ENCODE peak calls at places on chromosomes 5 and 9, in five cellular contexts. H is prostate gland, W is GM12878, Q is upper lobe of left lung, V is sigmoid colon. Y is an unnamed sample.
A peak's percentile ranks its signal among the peaks of the same experiment; 100 is the strongest.

GRCh38 chr5:154756203-154756870 is 1.2 kb downstream of the LARP1 start:
- DNase-seq in H (peak; percentile 35), W (no peak), Q (peak; percentile 90), V (peak; percentile 76), Y (no peak)

GRCh38 chr5:52735139-52735538 is 52.6 kb upstream of the ITGA1 start:
- DNase-seq in H (no peak), W (no peak), Q (no peak), V (no peak), Y (no peak)

GRCh38 chr9:91036826-91037510 is 235.3 kb downstream of the SYK start:
- DNase-seq in H (peak; percentile 86), W (no peak), Q (peak; percentile 85), V (peak; percentile 93), Y (peak; percentile 47)

GRCh38 chr9:36991516-36992134 is 42.4 kb downstream of the PAX5 start:
- DNase-seq in H (no peak), W (no peak), Q (no peak), V (no peak), Y (peak; percentile 54)

GRCh38 chr5:170985486-170985885 is 123.7 kb downstream of the RANBP17 start:
- DNase-seq in H (no peak), W (no peak), Q (no peak), V (no peak), Y (no peak)

GRCh38 chr5:166074839-166075481 is 2216.5 kb upstream of the WWC1 start:
- DNase-seq in H (no peak), W (no peak), Q (no peak), V (no peak), Y (no peak)

GRCh38 chr9:85290019-85290418 is 451.7 kb downstream of the AGTPBP1 start:
- DNase-seq in H (no peak), W (no peak), Q (no peak), V (no peak), Y (no peak)

GRCh38 chr5:141897425-141897824 is 19.2 kb upstream of the PCDH1 start:
- DNase-seq in H (no peak), W (no peak), Q (no peak), V (no peak), Y (no peak)

GRCh38 chr5:141478321-141478945 is 2.7 kb downstream of the PCDHGC3 start:
- DNase-seq in H (peak; percentile 84), W (no peak), Q (peak; percentile 87), V (no peak), Y (no peak)

GRCh38 chr5:72584466-72584865 is 77.3 kb upstream of the ZNF366 start:
- DNase-seq in H (no peak), W (peak; percentile 36), Q (no peak), V (no peak), Y (no peak)

GRCh38 chr9:2059131-2059929 is 44.2 kb downstream of the SMARCA2 start:
- DNase-seq in H (no peak), W (no peak), Q (no peak), V (no peak), Y (no peak)

DNA sequence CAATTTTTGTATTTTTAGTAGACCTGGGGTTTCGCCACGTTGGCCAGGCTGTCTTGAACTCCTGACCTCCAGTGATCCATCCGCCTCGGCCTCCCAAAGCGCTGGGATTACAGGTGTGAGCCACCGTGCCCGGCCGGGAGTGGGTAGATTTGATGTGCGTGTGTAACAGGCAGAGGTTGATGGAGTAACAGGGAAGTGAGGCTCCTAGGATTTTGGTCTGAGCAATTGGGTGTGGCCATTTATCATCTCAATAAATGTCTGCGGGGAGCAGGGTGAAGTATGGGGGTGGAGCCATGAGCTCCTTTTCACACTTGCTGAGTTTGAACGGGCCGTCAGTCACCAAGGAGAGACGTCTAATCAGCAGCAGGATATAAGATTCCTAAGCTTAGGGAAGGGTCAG is 1.2 kb upstream of the REXO4 start:
- DNase-seq in H (no peak), W (no peak), Q (no peak), V (no peak), Y (no peak)
- H3K4me3 ChIP-seq in H (no peak overlapping the region), W (peak overlapping the region; percentile 89), Q (no peak overlapping the region), V (no peak overlapping the region), Y (peak overlapping the region; percentile 98)

DNA sequence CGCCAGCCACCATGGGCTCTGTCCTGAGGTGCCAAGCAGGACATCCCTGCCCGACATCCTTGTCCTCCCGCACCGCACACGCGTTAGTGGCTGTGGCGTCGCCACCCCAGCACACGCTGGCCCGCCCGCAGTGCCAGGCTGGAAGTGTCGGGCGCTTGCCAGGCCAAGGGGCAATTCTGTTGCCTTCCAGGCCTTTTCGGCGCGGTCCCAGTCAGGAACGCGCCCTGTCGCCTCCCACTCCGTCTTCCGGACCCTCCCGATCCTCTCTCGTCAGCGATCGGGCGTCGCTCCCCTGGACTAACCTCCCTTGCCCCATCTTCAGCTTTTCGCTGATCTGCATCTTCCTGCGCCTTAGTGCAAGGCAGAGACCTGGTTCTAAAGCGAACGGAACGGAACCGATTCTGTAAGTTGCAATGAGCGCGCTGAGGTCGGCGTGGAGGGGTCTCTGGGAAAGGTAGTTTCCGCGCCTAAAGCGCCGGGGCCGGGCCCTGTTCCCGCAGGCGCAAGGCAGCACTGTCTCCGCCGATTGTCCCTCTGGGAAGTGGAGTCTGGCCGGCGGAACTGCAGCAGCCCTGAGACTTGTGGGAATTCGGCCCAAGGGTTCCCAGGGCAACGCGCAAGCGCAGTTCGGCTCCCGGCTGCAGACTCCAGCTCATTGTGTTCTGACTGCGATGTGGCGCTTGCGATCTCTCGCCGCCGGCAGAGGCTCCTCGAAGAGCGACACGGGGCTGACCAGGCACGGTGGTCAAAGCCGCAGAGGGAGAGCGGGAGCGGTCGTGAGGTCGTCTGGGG is at the start of gene ZNF454:
- DNase-seq in H (peak; percentile 95), W (no peak), Q (peak; percentile 94), V (peak; percentile 97), Y (no peak)
- TF ChIP-seq POLR2AphosphoS5 in H (peak; percentile 93), W (no peak), Q (no peak), V (peak; percentile 60), Y (no peak)

DNA sequence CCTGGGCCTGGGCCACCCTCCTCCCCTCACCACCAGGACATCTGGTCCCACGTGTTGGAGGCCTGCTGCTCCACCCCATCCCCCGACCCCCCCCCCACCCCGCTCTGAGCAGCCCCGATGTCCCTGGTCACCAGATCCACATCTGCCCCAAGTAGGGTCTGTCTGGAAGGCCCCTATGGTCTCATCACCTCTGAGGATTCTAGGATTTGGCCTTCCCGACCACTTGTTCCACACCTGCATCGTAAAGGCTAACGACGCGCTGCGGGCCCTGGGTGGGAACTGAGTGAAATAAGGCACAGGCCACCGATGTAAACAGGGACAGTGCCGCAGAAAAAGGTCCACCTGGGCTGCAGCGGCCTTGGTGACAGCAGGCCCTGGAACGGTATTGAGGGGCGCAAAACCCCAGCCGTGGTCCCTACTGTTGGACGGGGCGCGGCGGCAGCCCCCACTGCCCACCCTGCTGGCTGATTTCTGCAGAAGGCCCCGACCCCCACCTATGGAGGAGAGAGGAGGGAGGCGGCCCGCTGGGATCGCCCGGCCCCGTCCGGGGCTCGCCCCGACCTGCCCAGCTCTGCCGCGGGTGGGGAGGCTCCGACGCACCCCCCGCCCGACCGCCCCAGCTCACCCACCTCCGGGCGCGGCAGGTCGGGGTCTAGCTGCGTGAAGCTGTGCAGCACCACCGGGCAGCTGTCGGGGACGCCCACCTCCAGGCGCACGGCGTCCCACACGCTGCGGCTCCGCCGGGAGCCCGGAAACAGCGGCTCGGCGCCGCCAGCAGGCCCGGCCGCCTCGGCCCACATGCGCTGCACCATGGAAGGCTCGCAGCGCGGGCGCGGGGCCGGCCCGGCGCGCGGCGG is 469 bp downstream of the RALGDS start:
- DNase-seq in H (no peak), W (no peak), Q (no peak), V (peak; percentile 75), Y (no peak)
- TF ChIP-seq POLR2A in H (peak; percentile 30), W (no peak), Q (peak; percentile 49), V (no peak), Y (peak; percentile 37)

GRCh38 chr5:151213803-151214613 is 9.9 kb downstream of the CCDC69 start:
- DNase-seq in H (no peak), W (peak; percentile 93), Q (peak; percentile 66), V (peak; percentile 91), Y (no peak)
- H3K4me3 ChIP-seq in H (no peak overlapping the region), W (peak overlapping the region; percentile 74), Q (no peak overlapping the region), V (no peak overlapping the region), Y (peak overlapping the region; percentile 1)

DNA sequence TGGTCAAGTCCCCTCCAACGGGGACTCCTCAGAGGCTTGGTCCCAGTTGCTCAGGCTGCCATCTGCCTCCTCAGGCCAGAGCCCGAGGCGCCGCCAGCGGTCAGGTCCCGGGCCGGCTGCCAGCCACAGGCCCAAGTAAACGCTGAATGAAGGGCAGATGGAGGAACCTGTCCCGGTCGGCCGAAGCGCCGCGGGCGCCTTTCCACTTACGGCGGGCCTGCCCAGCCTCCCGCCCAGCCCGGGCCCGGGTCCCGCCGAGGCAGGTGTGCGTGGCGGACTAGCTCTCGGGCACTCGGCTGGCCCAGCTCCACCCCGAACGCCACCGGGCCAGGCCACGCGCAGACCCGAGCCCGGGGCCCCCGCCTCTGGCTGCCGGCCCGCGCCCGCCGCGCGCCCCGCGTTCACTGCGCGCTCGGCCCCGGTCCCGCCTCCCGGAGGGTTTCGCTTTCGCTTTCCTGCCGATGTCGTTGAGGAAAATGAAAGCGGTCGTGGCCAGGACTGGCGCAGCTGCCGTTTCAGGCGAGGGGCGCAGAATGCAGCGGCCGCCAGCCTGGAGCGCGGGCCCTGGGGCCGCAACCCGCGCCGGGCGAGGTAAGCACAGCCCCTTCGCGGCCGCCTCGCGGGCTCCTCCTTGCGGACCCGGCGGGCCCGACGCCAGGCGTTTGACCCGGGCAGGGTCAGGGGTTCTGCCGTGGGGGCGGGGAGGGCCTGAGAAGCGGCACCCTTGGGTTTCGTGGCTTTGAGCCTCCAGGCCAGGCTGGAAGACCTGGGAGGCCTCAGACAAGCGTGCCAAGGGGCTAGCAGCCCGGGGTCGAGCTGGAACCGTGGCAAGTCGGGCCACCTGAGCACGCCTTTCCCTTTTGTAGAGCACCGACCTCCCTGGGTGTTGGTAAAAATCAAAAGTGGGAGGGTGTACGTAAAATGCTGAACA is 41.2 kb downstream of the SLC22A5 start:
- DNase-seq in H (peak; percentile 64), W (no peak), Q (peak; percentile 96), V (peak; percentile 94), Y (no peak)
- TF ChIP-seq POLR2AphosphoS5 in H (no peak), W (no peak), Q (peak; percentile 65), V (peak; percentile 81), Y (peak; percentile 58)

GRCh38 chr9:6552033-6552737 is 93.3 kb downstream of the GLDC start:
- DNase-seq in H (no peak), W (no peak), Q (no peak), V (no peak), Y (no peak)
- TF ChIP-seq POLR2A in H (no peak), W (no peak), Q (no peak), V (no peak), Y (no peak)

GRCh38 chr9:129964901-129965734 is 77.9 kb downstream of the FNBP1 start:
- DNase-seq in H (no peak), W (no peak), Q (no peak), V (peak; percentile 73), Y (no peak)
- H3K4me3 ChIP-seq in H (no peak overlapping the region), W (no peak overlapping the region), Q (no peak overlapping the region), V (no peak overlapping the region), Y (no peak overlapping the region)